ENCODE peak calls at places on chromosomes 1 and 21, in ten cellular contexts. M, G, F, W, Z, Y, J, H, V and D are unnamed samples.

GRCh38 chr1:110196917-110197782 is 13.0 kb upstream of the KCNC4 start:
- DNase-seq in M (peak), G (peak), F (peak), W (peak), Z (peak), Y (no peak), J (peak), H (peak), V (peak), D (no peak)

GRCh38 chr1:46612937-46613660 is 3.5 kb downstream of the MOB3C start:
- DNase-seq in M (no peak), G (no peak), F (no peak), W (no peak), Z (no peak), Y (peak), J (no peak), H (no peak), V (no peak), D (no peak)

GRCh38 chr1:23344987-23345472 is 946 bp upstream of the HNRNPR start:
- DNase-seq in M (no peak), G (no peak), F (no peak), W (peak), Z (no peak), Y (no peak), J (no peak), H (no peak), V (peak), D (no peak)

GRCh38 chr1:67847466-67847865 is 14.2 kb upstream of the GNG12 start:
- DNase-seq in M (no peak), G (peak), F (no peak), W (no peak), Z (no peak), Y (no peak), J (no peak), H (no peak), V (no peak), D (no peak)

GRCh38 chr1:224781800-224782199 is 147.7 kb upstream of the DNAH14 start:
- DNase-seq in M (no peak), G (no peak), F (no peak), W (no peak), Z (no peak), Y (no peak), J (no peak), H (no peak), V (no peak), D (no peak)

GRCh38 chr21:26529556-26529955 is 43.5 kb downstream of the CYYR1 start:
- DNase-seq in M (no peak), G (no peak), F (no peak), W (no peak), Z (no peak), Y (no peak), J (no peak), H (no peak), V (no peak), D (no peak)

GRCh38 chr1:152623203-152623844 is 421 bp upstream of the LCE3A start:
- DNase-seq in M (no peak), G (peak), F (no peak), W (no peak), Z (peak), Y (no peak), J (no peak), H (no peak), V (peak), D (no peak)

GRCh38 chr21:42010507-42011493 is 640 bp upstream of the ZBTB21 start:
- DNase-seq in M (peak), G (peak), F (peak), W (no peak), Z (peak), Y (no peak), J (peak), H (peak), V (peak), D (no peak)

GRCh38 chr1:1397839-1398523 is 1.2 kb downstream of the CCNL2 start:
- DNase-seq in M (no peak), G (peak), F (no peak), W (no peak), Z (no peak), Y (no peak), J (peak), H (no peak), V (peak), D (no peak)

GRCh38 chr1:158121604-158122254 is 59.0 kb upstream of the CD1D start:
- DNase-seq in M (no peak), G (peak), F (no peak), W (peak), Z (no peak), Y (no peak), J (peak), H (peak), V (peak), D (no peak)

GRCh38 chr1:10958614-10959013 is 53.8 kb upstream of the TARDBP start:
- DNase-seq in M (no peak), G (no peak), F (no peak), W (no peak), Z (no peak), Y (no peak), J (no peak), H (no peak), V (no peak), D (no peak)

GRCh38 chr1:216855810-216856209 is 132.6 kb upstream of the ESRRG start:
- DNase-seq in M (no peak), G (no peak), F (no peak), W (no peak), Z (no peak), Y (no peak), J (no peak), H (no peak), V (no peak), D (no peak)

GRCh38 chr1:46747683-46748288 is 28.9 kb upstream of the EFCAB14 start:
- DNase-seq in M (no peak), G (peak), F (no peak), W (peak), Z (peak), Y (no peak), J (peak), H (peak), V (peak), D (no peak)

GRCh38 chr1:115837762-115838421 is 3.0 kb downstream of the NHLH2 start:
- DNase-seq in M (no peak), G (no peak), F (no peak), W (no peak), Z (no peak), Y (no peak), J (peak), H (no peak), V (no peak), D (no peak)